ENCODE peak calls at places on chromosomes 4 and X, in eight cellular contexts. One of them, this sample, is unnamed.

GRCh38 chr4:7286798-7287197 is 94.5 kb downstream of the SORCS2 start:
- DNase-seq in body of pancreas: no peak
- DNase-seq in dorsolateral prefrontal cortex: no peak
- DNase-seq in pancreas: no peak
- DNase-seq in left ventricle myocardium inferior: no peak
- DNase-seq in nephron progenitor cell: no peak
- DNase-seq in activated CD8-positive, alpha-beta T cell treated with anti-CD3 and anti-CD28 coated beads for 36 hours: no peak
- DNase-seq in left lung: no peak
- DNase-seq in this sample: no peak

GRCh38 chr4:4837921-4838601 is 21.4 kb upstream of the MSX1 start:
- DNase-seq in left ventricle myocardium inferior: no peak
- DNase-seq in dorsolateral prefrontal cortex: no peak
- DNase-seq in body of pancreas: no peak
- DNase-seq in nephron progenitor cell: no peak
- DNase-seq in activated CD8-positive, alpha-beta T cell treated with anti-CD3 and anti-CD28 coated beads for 36 hours: no peak
- DNase-seq in left lung: no peak
- DNase-seq in pancreas: no peak
- DNase-seq in this sample: no peak

GRCh38 chr4:24764305-24764704 is 31.1 kb upstream of the SOD3 start:
- DNase-seq in body of pancreas: no peak
- DNase-seq in left lung: no peak
- DNase-seq in pancreas: no peak
- DNase-seq in nephron progenitor cell: no peak
- DNase-seq in activated CD8-positive, alpha-beta T cell treated with anti-CD3 and anti-CD28 coated beads for 36 hours: no peak
- DNase-seq in left ventricle myocardium inferior: no peak
- DNase-seq in dorsolateral prefrontal cortex: no peak
- DNase-seq in this sample: no peak

GRCh38 chrX:86171366-86171765 is 23.1 kb downstream of the DACH2 start:
- DNase-seq in left ventricle myocardium inferior: no peak
- DNase-seq in dorsolateral prefrontal cortex: no peak
- DNase-seq in nephron progenitor cell: peak
- DNase-seq in activated CD8-positive, alpha-beta T cell treated with anti-CD3 and anti-CD28 coated beads for 36 hours: no peak
- DNase-seq in left lung: no peak
- DNase-seq in pancreas: no peak
- DNase-seq in body of pancreas: peak
- DNase-seq in this sample: no peak

GRCh38 chr4:94419956-94420355 is 31.8 kb upstream of the PDLIM5 start:
- DNase-seq in nephron progenitor cell: no peak
- DNase-seq in activated CD8-positive, alpha-beta T cell treated with anti-CD3 and anti-CD28 coated beads for 36 hours: no peak
- DNase-seq in left lung: no peak
- DNase-seq in left ventricle myocardium inferior: no peak
- DNase-seq in pancreas: no peak
- DNase-seq in body of pancreas: no peak
- DNase-seq in dorsolateral prefrontal cortex: no peak
- DNase-seq in this sample: no peak

GRCh38 chr4:185265942-185266341 is 56.5 kb downstream of the SNX25 start:
- DNase-seq in nephron progenitor cell: no peak
- DNase-seq in dorsolateral prefrontal cortex: no peak
- DNase-seq in body of pancreas: no peak
- DNase-seq in pancreas: no peak
- DNase-seq in left lung: no peak
- DNase-seq in left ventricle myocardium inferior: no peak
- DNase-seq in activated CD8-positive, alpha-beta T cell treated with anti-CD3 and anti-CD28 coated beads for 36 hours: no peak
- DNase-seq in this sample: no peak

GRCh38 chr4:70336043-70336442 is 1.3 kb downstream of the CABS1 start:
- DNase-seq in nephron progenitor cell: no peak
- DNase-seq in pancreas: no peak
- DNase-seq in body of pancreas: no peak
- DNase-seq in left lung: no peak
- DNase-seq in left ventricle myocardium inferior: no peak
- DNase-seq in dorsolateral prefrontal cortex: no peak
- DNase-seq in activated CD8-positive, alpha-beta T cell treated with anti-CD3 and anti-CD28 coated beads for 36 hours: no peak
- DNase-seq in this sample: no peak

GRCh38 chr4:40809058-40809457 is 59.3 kb downstream of the NSUN7 start:
- DNase-seq in body of pancreas: no peak
- DNase-seq in activated CD8-positive, alpha-beta T cell treated with anti-CD3 and anti-CD28 coated beads for 36 hours: no peak
- DNase-seq in left lung: no peak
- DNase-seq in left ventricle myocardium inferior: no peak
- DNase-seq in nephron progenitor cell: no peak
- DNase-seq in dorsolateral prefrontal cortex: no peak
- DNase-seq in pancreas: no peak
- DNase-seq in this sample: no peak

GRCh38 chrX:154019061-154019621 is 561 bp downstream of the IRAK1 start:
- DNase-seq in dorsolateral prefrontal cortex: no peak
- DNase-seq in left lung: no peak
- DNase-seq in left ventricle myocardium inferior: no peak
- DNase-seq in pancreas: peak
- DNase-seq in nephron progenitor cell: peak
- DNase-seq in activated CD8-positive, alpha-beta T cell treated with anti-CD3 and anti-CD28 coated beads for 36 hours: peak
- DNase-seq in body of pancreas: no peak
- DNase-seq in this sample: no peak

GRCh38 chr4:173243321-173243720 is 74.7 kb downstream of the GALNT7 start:
- DNase-seq in left lung: no peak
- DNase-seq in activated CD8-positive, alpha-beta T cell treated with anti-CD3 and anti-CD28 coated beads for 36 hours: no peak
- DNase-seq in nephron progenitor cell: no peak
- DNase-seq in left ventricle myocardium inferior: no peak
- DNase-seq in body of pancreas: no peak
- DNase-seq in dorsolateral prefrontal cortex: no peak
- DNase-seq in pancreas: no peak
- DNase-seq in this sample: no peak

GRCh38 chr4:2047781-2048581 is 11.1 kb upstream of the NAT8L start:
- DNase-seq in body of pancreas: no peak
- DNase-seq in pancreas: no peak
- DNase-seq in dorsolateral prefrontal cortex: no peak
- DNase-seq in activated CD8-positive, alpha-beta T cell treated with anti-CD3 and anti-CD28 coated beads for 36 hours: no peak
- DNase-seq in left ventricle myocardium inferior: no peak
- DNase-seq in left lung: no peak
- DNase-seq in nephron progenitor cell: no peak
- DNase-seq in this sample: no peak

GRCh38 chr4:123462007-123462406 is 65.4 kb downstream of the SPRY1 start:
- DNase-seq in dorsolateral prefrontal cortex: no peak
- DNase-seq in left lung: no peak
- DNase-seq in activated CD8-positive, alpha-beta T cell treated with anti-CD3 and anti-CD28 coated beads for 36 hours: no peak
- DNase-seq in nephron progenitor cell: no peak
- DNase-seq in left ventricle myocardium inferior: no peak
- DNase-seq in body of pancreas: no peak
- DNase-seq in pancreas: no peak
- DNase-seq in this sample: no peak

GRCh38 chr4:140427104-140427918 is at the start of gene CLGN:
- DNase-seq in left ventricle myocardium inferior: peak
- DNase-seq in body of pancreas: peak
- DNase-seq in left lung: peak
- DNase-seq in dorsolateral prefrontal cortex: peak
- DNase-seq in nephron progenitor cell: peak
- DNase-seq in activated CD8-positive, alpha-beta T cell treated with anti-CD3 and anti-CD28 coated beads for 36 hours: peak
- DNase-seq in pancreas: peak
- DNase-seq in this sample: peak

GRCh38 chr4:140423106-140423505 is 4.3 kb downstream of the CLGN start:
- DNase-seq in nephron progenitor cell: no peak
- DNase-seq in dorsolateral prefrontal cortex: no peak
- DNase-seq in left ventricle myocardium inferior: no peak
- DNase-seq in activated CD8-positive, alpha-beta T cell treated with anti-CD3 and anti-CD28 coated beads for 36 hours: no peak
- DNase-seq in body of pancreas: no peak
- DNase-seq in left lung: no peak
- DNase-seq in pancreas: no peak
- DNase-seq in this sample: no peak

DNA sequence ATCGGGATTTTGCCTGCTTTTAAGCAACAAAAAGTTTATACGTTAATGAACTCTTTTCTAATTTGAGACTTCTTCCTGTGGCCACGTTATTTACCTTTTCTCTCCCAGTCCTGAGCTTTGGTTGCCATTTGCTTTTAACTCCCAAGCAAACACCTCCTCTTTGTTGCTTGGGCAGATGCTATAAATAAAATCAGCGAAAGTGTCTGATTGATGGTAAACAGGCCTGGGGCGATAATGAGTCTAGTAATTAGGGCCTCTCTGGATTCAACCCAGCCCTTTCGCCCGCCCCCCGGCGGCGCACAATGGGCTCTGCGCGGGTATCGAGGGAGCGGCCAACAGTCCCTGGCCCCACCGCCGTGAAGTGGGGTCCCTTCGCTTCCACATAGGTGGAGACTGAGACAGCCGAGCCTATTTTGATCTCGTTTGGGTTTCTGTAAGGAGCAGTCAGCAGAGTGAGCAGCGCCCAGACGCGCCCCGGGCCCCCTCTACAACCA is 791 bp downstream of the CLGN start:
- DNase-seq in left lung: no peak
- DNase-seq in body of pancreas: no peak
- DNase-seq in pancreas: no peak
- DNase-seq in left ventricle myocardium inferior: peak
- DNase-seq in dorsolateral prefrontal cortex: no peak
- DNase-seq in activated CD8-positive, alpha-beta T cell treated with anti-CD3 and anti-CD28 coated beads for 36 hours: peak
- DNase-seq in nephron progenitor cell: peak
- DNase-seq in this sample: no peak
- TF ChIP-seq CTCF in left lung: no peak
- TF ChIP-seq CTCF in body of pancreas: no peak
- TF ChIP-seq CTCF in pancreas: no peak
- TF ChIP-seq CTCF in left ventricle myocardium inferior: no peak
- TF ChIP-seq CTCF in dorsolateral prefrontal cortex: no peak
- TF ChIP-seq CTCF in activated CD8-positive, alpha-beta T cell treated with anti-CD3 and anti-CD28 coated beads for 36 hours: no peak
- TF ChIP-seq CTCF in nephron progenitor cell: no peak
- TF ChIP-seq CTCF in this sample: no peak

DNA sequence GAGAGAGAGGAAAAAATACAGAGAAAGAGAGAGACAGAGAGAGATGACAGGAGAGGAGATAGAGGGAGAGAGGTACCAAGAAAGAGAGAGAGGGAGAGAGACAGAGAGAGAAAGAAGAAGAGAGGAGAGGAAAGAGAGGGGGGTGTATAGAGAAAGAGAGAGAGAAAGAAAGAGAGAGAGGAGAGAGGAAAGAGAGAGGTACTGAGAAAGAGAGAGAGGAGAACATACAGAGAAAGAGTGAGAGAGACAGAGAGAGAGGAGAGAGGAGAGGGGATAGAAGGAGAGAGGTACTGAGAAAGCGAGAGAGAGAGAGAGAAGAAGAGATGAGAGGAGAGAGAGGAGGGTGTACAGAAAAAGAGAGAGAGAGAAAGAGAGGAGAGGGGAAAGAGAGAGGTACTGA is 269.4 kb downstream of the CRLF2 start:
- DNase-seq in dorsolateral prefrontal cortex: no peak
- DNase-seq in pancreas: no peak
- DNase-seq in left lung: no peak
- DNase-seq in left ventricle myocardium inferior: no peak
- DNase-seq in body of pancreas: no peak
- DNase-seq in nephron progenitor cell: no peak
- DNase-seq in activated CD8-positive, alpha-beta T cell treated with anti-CD3 and anti-CD28 coated beads for 36 hours: no peak
- DNase-seq in this sample: no peak
- TF ChIP-seq CTCF in dorsolateral prefrontal cortex: no peak
- TF ChIP-seq CTCF in pancreas: no peak
- TF ChIP-seq CTCF in left lung: no peak
- TF ChIP-seq CTCF in left ventricle myocardium inferior: no peak
- TF ChIP-seq CTCF in body of pancreas: no peak
- TF ChIP-seq CTCF in nephron progenitor cell: no peak
- TF ChIP-seq CTCF in activated CD8-positive, alpha-beta T cell treated with anti-CD3 and anti-CD28 coated beads for 36 hours: no peak
- TF ChIP-seq CTCF in this sample: no peak

DNA sequence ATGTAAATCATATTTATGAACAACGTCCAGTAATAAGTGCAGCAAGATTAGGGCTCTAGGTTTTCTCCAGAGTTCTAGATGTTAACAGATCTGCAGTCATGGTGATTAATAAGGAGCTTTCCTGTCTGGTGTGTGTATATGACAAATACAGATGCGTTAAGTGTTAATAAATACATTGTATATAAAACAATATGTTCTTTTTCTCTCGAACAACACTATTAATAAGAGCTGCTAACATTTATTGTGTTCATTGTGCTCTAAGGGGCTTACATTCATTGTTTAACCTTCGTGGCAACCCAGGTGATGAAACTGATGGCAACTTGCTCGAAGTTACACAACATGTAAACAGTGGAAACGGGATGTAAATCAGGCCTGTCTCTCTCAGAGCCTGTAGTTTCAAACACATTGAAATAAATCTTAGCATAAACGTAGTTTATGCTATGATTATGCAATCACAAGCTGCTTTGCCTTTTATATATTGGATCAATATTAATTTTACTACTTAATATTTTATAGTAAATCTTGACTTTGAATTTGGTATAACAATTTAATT is 547 bp upstream of the CLGN start:
- DNase-seq in dorsolateral prefrontal cortex: no peak
- DNase-seq in left lung: no peak
- DNase-seq in left ventricle myocardium inferior: no peak
- DNase-seq in pancreas: no peak
- DNase-seq in nephron progenitor cell: no peak
- DNase-seq in activated CD8-positive, alpha-beta T cell treated with anti-CD3 and anti-CD28 coated beads for 36 hours: no peak
- DNase-seq in body of pancreas: no peak
- DNase-seq in this sample: no peak
- TF ChIP-seq CTCF in dorsolateral prefrontal cortex: no peak
- TF ChIP-seq CTCF in left lung: no peak
- TF ChIP-seq CTCF in left ventricle myocardium inferior: no peak
- TF ChIP-seq CTCF in pancreas: no peak
- TF ChIP-seq CTCF in nephron progenitor cell: no peak
- TF ChIP-seq CTCF in activated CD8-positive, alpha-beta T cell treated with anti-CD3 and anti-CD28 coated beads for 36 hours: no peak
- TF ChIP-seq CTCF in body of pancreas: no peak
- TF ChIP-seq CTCF in this sample: no peak

GRCh38 chr4:125045311-125045710 is 269.4 kb upstream of the FAT4 start:
- DNase-seq in nephron progenitor cell: no peak
- DNase-seq in pancreas: no peak
- DNase-seq in dorsolateral prefrontal cortex: no peak
- DNase-seq in left ventricle myocardium inferior: no peak
- DNase-seq in activated CD8-positive, alpha-beta T cell treated with anti-CD3 and anti-CD28 coated beads for 36 hours: no peak
- DNase-seq in body of pancreas: no peak
- DNase-seq in left lung: no peak
- DNase-seq in this sample: no peak

GRCh38 chr4:125042031-125042430 is 272.7 kb upstream of the FAT4 start:
- DNase-seq in pancreas: no peak
- DNase-seq in nephron progenitor cell: no peak
- DNase-seq in dorsolateral prefrontal cortex: no peak
- DNase-seq in left lung: no peak
- DNase-seq in body of pancreas: no peak
- DNase-seq in activated CD8-positive, alpha-beta T cell treated with anti-CD3 and anti-CD28 coated beads for 36 hours: no peak
- DNase-seq in left ventricle myocardium inferior: no peak
- DNase-seq in this sample: no peak

GRCh38 chr4:125043453-125043852 is 271.3 kb upstream of the FAT4 start:
- DNase-seq in activated CD8-positive, alpha-beta T cell treated with anti-CD3 and anti-CD28 coated beads for 36 hours: no peak
- DNase-seq in pancreas: no peak
- DNase-seq in nephron progenitor cell: no peak
- DNase-seq in dorsolateral prefrontal cortex: no peak
- DNase-seq in left lung: no peak
- DNase-seq in left ventricle myocardium inferior: no peak
- DNase-seq in body of pancreas: no peak
- DNase-seq in this sample: no peak

GRCh38 chr4:125044886-125045285 is 269.9 kb upstream of the FAT4 start:
- DNase-seq in pancreas: no peak
- DNase-seq in body of pancreas: no peak
- DNase-seq in left lung: no peak
- DNase-seq in nephron progenitor cell: no peak
- DNase-seq in dorsolateral prefrontal cortex: no peak
- DNase-seq in left ventricle myocardium inferior: no peak
- DNase-seq in activated CD8-positive, alpha-beta T cell treated with anti-CD3 and anti-CD28 coated beads for 36 hours: no peak
- DNase-seq in this sample: no peak

DNA sequence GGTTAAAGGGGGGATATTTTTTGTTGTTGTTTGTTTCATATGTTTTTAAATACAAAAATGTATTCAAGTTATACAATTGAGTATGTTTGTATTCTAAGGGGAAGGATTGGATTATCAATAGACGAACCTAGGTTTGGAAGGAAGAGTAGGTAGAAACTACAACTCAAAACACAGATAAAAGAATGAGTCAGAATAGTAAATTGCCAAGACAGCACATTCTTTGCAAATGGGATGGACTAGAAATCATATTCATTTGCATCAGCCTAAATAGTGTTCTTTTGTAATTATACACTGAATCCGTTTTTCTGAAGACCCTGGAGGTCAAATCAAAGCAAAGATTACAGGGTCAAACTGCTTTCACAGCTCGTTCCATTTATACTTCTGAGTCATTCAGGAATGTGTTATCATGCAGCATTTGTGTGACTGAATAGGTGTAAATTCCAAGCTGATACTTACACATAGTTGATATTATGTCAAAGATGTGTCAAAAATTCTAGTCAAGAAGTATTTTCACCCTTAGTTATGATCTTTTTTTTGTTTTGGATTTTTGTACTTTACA is 273.3 kb upstream of the FAT4 start:
- DNase-seq in left lung: no peak
- DNase-seq in activated CD8-positive, alpha-beta T cell treated with anti-CD3 and anti-CD28 coated beads for 36 hours: no peak
- DNase-seq in pancreas: no peak
- DNase-seq in dorsolateral prefrontal cortex: no peak
- DNase-seq in left ventricle myocardium inferior: no peak
- DNase-seq in body of pancreas: no peak
- DNase-seq in nephron progenitor cell: no peak
- DNase-seq in this sample: no peak
- TF ChIP-seq CTCF in left lung: no peak
- TF ChIP-seq CTCF in activated CD8-positive, alpha-beta T cell treated with anti-CD3 and anti-CD28 coated beads for 36 hours: no peak
- TF ChIP-seq CTCF in pancreas: no peak
- TF ChIP-seq CTCF in dorsolateral prefrontal cortex: no peak
- TF ChIP-seq CTCF in left ventricle myocardium inferior: no peak
- TF ChIP-seq CTCF in body of pancreas: no peak
- TF ChIP-seq CTCF in nephron progenitor cell: no peak
- TF ChIP-seq CTCF in this sample: no peak